ENCODE peak calls at places on chromosomes 6 and 20, in six cellular contexts. One of them, this sample, is unnamed.

GRCh38 chr6:129577691-129578090 is 132.3 kb downstream of the ARHGAP18 start:
- DNase-seq in pancreas: no peak
- DNase-seq in fibroblast of mammary gland: no peak
- DNase-seq in OCI-LY7: no peak
- DNase-seq in psoas muscle: no peak
- DNase-seq in A549: no peak
- DNase-seq in this sample: no peak

GRCh38 chr6:149830731-149831379 is 33.3 kb downstream of the LRP11 start:
- DNase-seq in fibroblast of mammary gland: peak; percentile 73
- DNase-seq in pancreas: no peak
- DNase-seq in OCI-LY7: no peak
- DNase-seq in A549: no peak
- DNase-seq in psoas muscle: no peak
- DNase-seq in this sample: no peak

GRCh38 chr20:51763965-51764602 is 4.1 kb downstream of the ATP9A start:
- DNase-seq in OCI-LY7: no peak
- DNase-seq in fibroblast of mammary gland: peak; percentile 73
- DNase-seq in psoas muscle: no peak
- DNase-seq in A549: peak; percentile 45
- DNase-seq in pancreas: no peak
- DNase-seq in this sample: no peak

GRCh38 chr20:3473944-3474343 is 3.1 kb downstream of the ATRN start:
- DNase-seq in pancreas: no peak
- DNase-seq in A549: no peak
- DNase-seq in fibroblast of mammary gland: no peak
- DNase-seq in psoas muscle: no peak
- DNase-seq in OCI-LY7: no peak
- DNase-seq in this sample: peak; percentile 18

GRCh38 chr20:20014659-20015058 is 2.5 kb upstream of the NAA20 start:
- DNase-seq in pancreas: no peak
- DNase-seq in fibroblast of mammary gland: no peak
- DNase-seq in psoas muscle: no peak
- DNase-seq in A549: peak; percentile 19
- DNase-seq in OCI-LY7: no peak
- DNase-seq in this sample: no peak

GRCh38 chr6:52512199-52512598 is 64.7 kb downstream of the TRAM2 start:
- DNase-seq in A549: peak; percentile 18
- DNase-seq in OCI-LY7: no peak
- DNase-seq in pancreas: no peak
- DNase-seq in fibroblast of mammary gland: peak; percentile 94
- DNase-seq in psoas muscle: peak; percentile 63
- DNase-seq in this sample: no peak

GRCh38 chr6:75368151-75368779 is 83.7 kb upstream of the TMEM30A start:
- DNase-seq in A549: peak; percentile 96
- DNase-seq in pancreas: peak; percentile 23
- DNase-seq in OCI-LY7: peak; percentile 12
- DNase-seq in psoas muscle: no peak
- DNase-seq in fibroblast of mammary gland: peak; percentile 23
- DNase-seq in this sample: peak; percentile 46

GRCh38 chr6:189676-190075 is 102.6 kb upstream of the DUSP22 start:
- DNase-seq in A549: no peak
- DNase-seq in pancreas: no peak
- DNase-seq in OCI-LY7: no peak
- DNase-seq in fibroblast of mammary gland: no peak
- DNase-seq in psoas muscle: no peak
- DNase-seq in this sample: peak; percentile 63

DNA sequence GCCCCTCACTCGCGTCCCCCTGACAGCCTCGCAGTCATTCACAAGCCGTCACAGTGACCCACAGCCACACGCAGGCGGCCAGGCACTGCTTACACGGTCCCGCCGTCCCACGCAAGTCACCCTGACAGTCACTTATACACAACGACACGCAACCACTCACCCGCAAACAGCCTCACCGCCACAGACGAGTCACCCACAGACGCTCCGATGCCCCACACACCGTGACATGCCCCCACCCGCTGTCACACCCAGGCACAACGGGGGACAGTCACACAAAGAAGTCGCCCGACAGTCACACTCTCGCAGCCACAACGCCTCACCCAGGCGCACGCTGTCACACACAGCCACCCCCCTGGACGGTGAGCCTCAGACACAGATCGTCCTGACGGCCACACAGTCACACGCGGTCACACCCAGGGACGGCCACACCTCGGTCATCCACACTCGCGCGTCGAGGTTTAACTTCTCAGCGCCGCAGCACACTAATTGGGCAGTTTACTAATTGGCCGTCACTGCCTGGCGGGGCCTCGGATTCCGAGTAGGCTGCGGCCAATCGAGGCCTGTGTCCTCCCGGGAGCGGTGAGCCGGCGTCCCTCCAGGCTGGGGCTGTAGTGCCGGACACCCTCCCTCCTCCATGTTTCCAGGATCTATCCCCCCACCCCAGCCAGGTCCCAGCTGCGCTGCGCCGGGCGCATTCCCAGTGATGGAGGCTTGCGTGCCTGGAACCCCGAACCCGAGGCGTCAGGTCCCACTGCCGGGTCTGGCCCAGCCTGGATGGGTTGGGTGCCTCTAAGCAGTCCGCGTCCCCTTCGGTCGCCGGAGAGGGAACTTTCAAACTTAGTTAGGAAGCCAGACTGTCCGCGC is 789 bp downstream of the TOX2 start:
- DNase-seq in psoas muscle: no peak
- DNase-seq in A549: no peak
- DNase-seq in fibroblast of mammary gland: peak; percentile 14
- DNase-seq in pancreas: no peak
- DNase-seq in OCI-LY7: no peak
- DNase-seq in this sample: peak; percentile 35
- H3K4me3 ChIP-seq in psoas muscle: peak overlapping the region; percentile 56
- H3K4me3 ChIP-seq in A549: peak overlapping the region; percentile 87
- H3K4me3 ChIP-seq in fibroblast of mammary gland: peak overlapping the region; percentile 61
- H3K4me3 ChIP-seq in pancreas: no peak overlapping the region
- H3K4me3 ChIP-seq in OCI-LY7: no peak overlapping the region
- H3K4me3 ChIP-seq in this sample: peak overlapping the region; percentile 60

GRCh38 chr20:41537865-41538264 is 80.3 kb downstream of the CHD6 start:
- DNase-seq in psoas muscle: no peak
- DNase-seq in fibroblast of mammary gland: no peak
- DNase-seq in A549: no peak
- DNase-seq in OCI-LY7: no peak
- DNase-seq in pancreas: no peak
- DNase-seq in this sample: no peak

GRCh38 chr20:41544472-41544871 is 73.7 kb downstream of the CHD6 start:
- DNase-seq in OCI-LY7: no peak
- DNase-seq in fibroblast of mammary gland: no peak
- DNase-seq in pancreas: no peak
- DNase-seq in psoas muscle: no peak
- DNase-seq in A549: no peak
- DNase-seq in this sample: no peak

GRCh38 chr20:41540916-41541315 is 77.3 kb downstream of the CHD6 start:
- DNase-seq in psoas muscle: no peak
- DNase-seq in pancreas: no peak
- DNase-seq in fibroblast of mammary gland: peak; percentile 34
- DNase-seq in A549: no peak
- DNase-seq in OCI-LY7: no peak
- DNase-seq in this sample: no peak

GRCh38 chr20:41538810-41539596 is 79.2 kb downstream of the CHD6 start:
- DNase-seq in OCI-LY7: no peak
- DNase-seq in fibroblast of mammary gland: no peak
- DNase-seq in A549: no peak
- DNase-seq in pancreas: no peak
- DNase-seq in psoas muscle: no peak
- DNase-seq in this sample: no peak

GRCh38 chr20:41540459-41540858 is 77.7 kb downstream of the CHD6 start:
- DNase-seq in A549: no peak
- DNase-seq in pancreas: no peak
- DNase-seq in psoas muscle: no peak
- DNase-seq in OCI-LY7: no peak
- DNase-seq in fibroblast of mammary gland: no peak
- DNase-seq in this sample: no peak
- TF ChIP-seq CTCF in A549: no peak
- TF ChIP-seq CTCF in pancreas: no peak
- TF ChIP-seq CTCF in psoas muscle: no peak
- TF ChIP-seq CTCF in OCI-LY7: no peak
- TF ChIP-seq CTCF in fibroblast of mammary gland: no peak
- TF ChIP-seq CTCF in this sample: no peak

DNA sequence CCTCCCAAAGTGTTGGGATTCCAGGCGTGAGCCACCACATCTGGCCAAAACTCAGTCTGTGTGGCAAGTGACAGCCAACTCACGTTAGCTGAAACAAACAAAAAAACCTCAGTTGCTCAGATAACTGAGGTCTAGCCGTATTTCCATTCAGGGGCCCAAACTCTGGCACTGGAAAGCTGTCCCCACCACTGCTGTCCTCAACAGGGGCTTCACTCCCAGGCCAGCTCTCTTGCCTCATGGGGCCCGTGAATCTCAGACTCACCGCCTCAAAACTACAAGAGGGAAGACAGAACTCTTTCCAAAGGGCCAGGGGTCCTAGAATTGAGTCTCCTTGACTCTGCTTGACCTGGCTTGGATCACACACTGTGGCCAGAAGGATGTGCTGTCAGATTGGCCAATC is 7.4 kb downstream of the TTPAL start:
- DNase-seq in fibroblast of mammary gland: no peak
- DNase-seq in pancreas: no peak
- DNase-seq in OCI-LY7: no peak
- DNase-seq in A549: no peak
- DNase-seq in psoas muscle: no peak
- DNase-seq in this sample: no peak
- H3K4me3 ChIP-seq in fibroblast of mammary gland: no peak overlapping the region
- H3K4me3 ChIP-seq in pancreas: no peak overlapping the region
- H3K4me3 ChIP-seq in OCI-LY7: no peak overlapping the region
- H3K4me3 ChIP-seq in A549: no peak overlapping the region
- H3K4me3 ChIP-seq in psoas muscle: no peak overlapping the region
- H3K4me3 ChIP-seq in this sample: no peak overlapping the region

DNA sequence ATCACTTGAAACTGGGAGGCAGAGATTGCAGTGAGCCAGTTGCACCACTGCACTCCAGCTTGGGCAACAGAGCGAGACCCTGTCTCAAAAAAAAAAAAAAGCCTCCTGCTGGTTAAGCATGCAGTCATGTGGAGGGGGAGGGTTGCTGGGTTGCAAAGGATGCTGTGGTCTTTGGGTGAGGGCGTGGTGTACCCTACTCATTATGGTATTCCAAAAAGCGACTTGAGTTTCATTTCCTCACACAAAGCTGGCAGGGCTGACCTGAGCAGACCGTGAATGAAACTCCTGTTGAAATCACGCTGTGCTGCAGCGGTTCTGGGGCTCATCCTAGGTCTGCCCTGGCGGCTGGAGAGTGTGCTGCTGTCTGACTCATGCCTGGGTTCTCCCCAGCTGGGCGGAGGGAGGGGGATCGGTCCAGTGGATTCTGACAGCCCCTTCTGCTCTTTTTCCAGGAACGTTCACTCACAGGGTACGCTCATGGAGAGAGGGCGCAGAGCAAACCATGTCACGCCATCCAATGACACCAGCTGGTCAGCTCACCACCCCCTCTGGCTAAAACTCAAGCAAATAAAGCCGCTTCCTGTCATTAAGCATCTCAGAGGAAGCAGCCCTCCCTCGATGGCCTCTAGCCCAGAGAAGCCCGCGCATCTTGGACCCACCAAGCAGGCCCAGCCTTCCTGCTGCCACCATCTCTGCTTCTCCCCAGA is 166.2 kb downstream of the SCML4 start:
- DNase-seq in fibroblast of mammary gland: peak; percentile 69
- DNase-seq in psoas muscle: peak; percentile 83
- DNase-seq in A549: no peak
- DNase-seq in pancreas: no peak
- DNase-seq in OCI-LY7: peak; percentile 99
- DNase-seq in this sample: peak; percentile 97
- TF ChIP-seq CTCF in fibroblast of mammary gland: no peak
- TF ChIP-seq CTCF in psoas muscle: peak; percentile 9
- TF ChIP-seq CTCF in A549: no peak
- TF ChIP-seq CTCF in pancreas: no peak
- TF ChIP-seq CTCF in OCI-LY7: no peak
- TF ChIP-seq CTCF in this sample: peak; percentile 39

GRCh38 chr6:163412345-163412744 is 2.2 kb upstream of the QKI start:
- DNase-seq in fibroblast of mammary gland: no peak
- DNase-seq in OCI-LY7: no peak
- DNase-seq in pancreas: no peak
- DNase-seq in A549: no peak
- DNase-seq in psoas muscle: no peak
- DNase-seq in this sample: no peak

GRCh38 chr6:163414117-163414366 is 476 bp upstream of the QKI start:
- DNase-seq in A549: no peak
- DNase-seq in pancreas: no peak
- DNase-seq in OCI-LY7: no peak
- DNase-seq in fibroblast of mammary gland: no peak
- DNase-seq in psoas muscle: no peak
- DNase-seq in this sample: no peak

GRCh38 chr6:163414367-163415175 is at the start of gene QKI:
- DNase-seq in psoas muscle: peak; percentile 95
- DNase-seq in pancreas: peak; percentile 86
- DNase-seq in fibroblast of mammary gland: peak; percentile 69
- DNase-seq in A549: peak; percentile 66
- DNase-seq in OCI-LY7: peak; percentile 75
- DNase-seq in this sample: peak; percentile 88

GRCh38 chr6:163413345-163414116 is 987 bp upstream of the QKI start:
- DNase-seq in pancreas: peak; percentile 85
- DNase-seq in fibroblast of mammary gland: peak; percentile 89
- DNase-seq in psoas muscle: peak; percentile 95
- DNase-seq in OCI-LY7: peak; percentile 90
- DNase-seq in A549: peak; percentile 87
- DNase-seq in this sample: peak; percentile 95

GRCh38 chr6:163413054-163413344 is 1.5 kb upstream of the QKI start:
- DNase-seq in pancreas: no peak
- DNase-seq in OCI-LY7: no peak
- DNase-seq in A549: no peak
- DNase-seq in fibroblast of mammary gland: no peak
- DNase-seq in psoas muscle: no peak
- DNase-seq in this sample: no peak
- H3K4me3 ChIP-seq in pancreas: peak overlapping the region; percentile 70
- H3K4me3 ChIP-seq in OCI-LY7: peak overlapping the region; percentile 72
- H3K4me3 ChIP-seq in A549: peak overlapping the region; percentile 91
- H3K4me3 ChIP-seq in fibroblast of mammary gland: peak overlapping the region; percentile 77
- H3K4me3 ChIP-seq in psoas muscle: peak overlapping the region; percentile 73
- H3K4me3 ChIP-seq in this sample: peak overlapping the region; percentile 74